ENCODE peak calls at places on chromosome 2, in nine cellular contexts. F is AG09309; N is mucosa of gallbladder; C is stimulated activated CD4-positive, alpha-beta T cell treated with anti-CD3 and anti-CD28 coated beads, Interleukin-2, amount 100 ng/mL, for 48 hours; X is NCI-H1105 treated with DMSO at 0.1 percent for 48 hours; E is A172; D is GM06990; I is PC-3; K is KBM-7. R is an unnamed sample.

GRCh38 chr2:64406407-64406774 is 47.6 kb upstream of the LGALSL start:
- DNase-seq in F (no peak), N (peak; percentile 87), C (no peak), X (no peak), E (no peak), D (no peak), I (no peak), K (no peak), R (no peak)

GRCh38 chr2:118089015-118089800 is 937 bp downstream of the INSIG2 start:
- DNase-seq in F (no peak), N (peak; percentile 31), C (peak; percentile 11), X (no peak), E (peak; percentile 21), D (no peak), I (peak; percentile 48), K (peak; percentile 44), R (no peak)

GRCh38 chr2:71281950-71282349 is 49.6 kb upstream of the ZNF638 start:
- DNase-seq in F (no peak), N (no peak), C (no peak), X (no peak), E (no peak), D (no peak), I (peak; percentile 75), K (no peak), R (no peak)

GRCh38 chr2:24228470-24228869 is 53.6 kb downstream of the FAM228A start:
- DNase-seq in F (no peak), N (no peak), C (no peak), X (peak; percentile 37), E (no peak), D (no peak), I (peak; percentile 59), K (peak; percentile 20), R (peak; percentile 12)

GRCh38 chr2:147554708-147555107 is 290.1 kb upstream of the ACVR2A start:
- DNase-seq in F (no peak), N (no peak), C (no peak), X (no peak), E (no peak), D (no peak), I (no peak), K (no peak), R (no peak)

GRCh38 chr2:187982668-187983067 is 309.0 kb upstream of the GULP1 start:
- DNase-seq in F (peak; percentile 84), N (peak; percentile 46), C (no peak), X (no peak), E (peak; percentile 88), D (peak; percentile 9), I (peak; percentile 17), K (peak; percentile 96), R (no peak)

GRCh38 chr2:3044587-3045317 is 332.9 kb downstream of the EIPR1 start:
- DNase-seq in F (no peak), N (no peak), C (no peak), X (no peak), E (no peak), D (no peak), I (no peak), K (no peak), R (peak; percentile 14)

GRCh38 chr2:130762031-130762909 is 6.9 kb downstream of the AMER3 start:
- DNase-seq in F (no peak), N (no peak), C (no peak), X (no peak), E (no peak), D (no peak), I (no peak), K (no peak), R (no peak)

GRCh38 chr2:25115902-25116301 is 52.5 kb downstream of the POMC start:
- DNase-seq in F (peak; percentile 24), N (no peak), C (no peak), X (no peak), E (no peak), D (no peak), I (no peak), K (no peak), R (peak; percentile 43)

GRCh38 chr2:100039291-100039985 is 103.0 kb downstream of the AFF3 start:
- DNase-seq in F (no peak), N (no peak), C (no peak), X (no peak), E (no peak), D (no peak), I (no peak), K (peak; percentile 15), R (no peak)

GRCh38 chr2:29166640-29167039 is 51.4 kb downstream of the CLIP4 start:
- DNase-seq in F (no peak), N (no peak), C (no peak), X (no peak), E (no peak), D (no peak), I (no peak), K (no peak), R (no peak)

GRCh38 chr2:68091439-68092034 is 28.7 kb upstream of the C1D start:
- DNase-seq in F (no peak), N (no peak), C (no peak), X (no peak), E (no peak), D (no peak), I (no peak), K (no peak), R (no peak)

GRCh38 chr2:147198651-147199171 is 646.1 kb upstream of the ACVR2A start:
- DNase-seq in F (no peak), N (no peak), C (no peak), X (no peak), E (no peak), D (no peak), I (no peak), K (no peak), R (no peak)

GRCh38 chr2:170816499-170817246 is at the start of gene GAD1:
- DNase-seq in F (no peak), N (peak; percentile 74), C (peak; percentile 56), X (peak; percentile 83), E (peak; percentile 63), D (peak; percentile 59), I (peak; percentile 79), K (peak; percentile 66), R (peak; percentile 70)

GRCh38 chr2:172437419-172438063 is 10.2 kb downstream of the ITGA6 start:
- DNase-seq in F (no peak), N (no peak), C (no peak), X (no peak), E (no peak), D (peak; percentile 15), I (no peak), K (peak; percentile 73), R (no peak)

GRCh38 chr2:170814551-170815245 is 2.0 kb upstream of the GAD1 start:
- DNase-seq in F (no peak), N (no peak), C (no peak), X (peak; percentile 68), E (no peak), D (no peak), I (no peak), K (no peak), R (no peak)

GRCh38 chr2:12097860-12098259 is 351.4 kb downstream of the LPIN1 start:
- DNase-seq in F (no peak), N (peak; percentile 15), C (no peak), X (no peak), E (no peak), D (no peak), I (no peak), K (no peak), R (no peak)

GRCh38 chr2:157948856-157949255 is 72.7 kb upstream of the ACVR1 start:
- DNase-seq in F (no peak), N (no peak), C (no peak), X (no peak), E (no peak), D (no peak), I (no peak), K (no peak), R (no peak)

GRCh38 chr2:194253528-194254259 is 1403.3 kb upstream of the SLC39A10 start:
- DNase-seq in F (no peak), N (no peak), C (no peak), X (no peak), E (no peak), D (peak; percentile 6), I (no peak), K (no peak), R (no peak)

GRCh38 chr2:218961651-218962570 is 2.4 kb downstream of the CDK5R2 start:
- DNase-seq in F (no peak), N (no peak), C (no peak), X (peak; percentile 41), E (no peak), D (no peak), I (no peak), K (no peak), R (peak; percentile 52)

GRCh38 chr2:191230174-191230573 is 15.0 kb upstream of the MYO1B start:
- DNase-seq in F (peak; percentile 81), N (no peak), C (no peak), X (no peak), E (peak; percentile 93), D (no peak), I (peak; percentile 69), K (no peak), R (no peak)

GRCh38 chr2:142533083-142533482 is 344.4 kb upstream of the KYNU start:
- DNase-seq in F (no peak), N (no peak), C (no peak), X (no peak), E (no peak), D (no peak), I (no peak), K (no peak), R (no peak)

GRCh38 chr2:216594081-216594480 is 39.1 kb upstream of the IGFBP2 start:
- DNase-seq in F (no peak), N (no peak), C (no peak), X (no peak), E (no peak), D (no peak), I (no peak), K (no peak), R (no peak)

GRCh38 chr2:239143858-239144712 is 256.7 kb downstream of the HDAC4 start:
- DNase-seq in F (no peak), N (no peak), C (peak; percentile 18), X (peak; percentile 5), E (peak; percentile 18), D (peak; percentile 37), I (peak; percentile 25), K (peak; percentile 34), R (peak; percentile 55)

GRCh38 chr2:193409951-193410350 is 1215.2 kb upstream of the TMEFF2 start:
- DNase-seq in F (no peak), N (no peak), C (no peak), X (no peak), E (no peak), D (no peak), I (no peak), K (no peak), R (no peak)

GRCh38 chr2:181790716-181791649 is 100.5 kb upstream of the ITPRID2 start:
- DNase-seq in F (peak; percentile 79), N (no peak), C (no peak), X (no peak), E (peak; percentile 99), D (peak; percentile 56), I (peak; percentile 95), K (peak; percentile 56), R (peak; percentile 33)

GRCh38 chr2:40302751-40303150 is 149.1 kb downstream of the SLC8A1 start:
- DNase-seq in F (no peak), N (no peak), C (no peak), X (no peak), E (no peak), D (no peak), I (no peak), K (no peak), R (no peak)

GRCh38 chr2:158473719-158474392 is 17.1 kb downstream of the PKP4 start:
- DNase-seq in F (no peak), N (no peak), C (no peak), X (no peak), E (no peak), D (no peak), I (no peak), K (no peak), R (no peak)

GRCh38 chr2:237556773-237557632 is 9.4 kb upstream of the PRLH start:
- DNase-seq in F (no peak), N (no peak), C (peak; percentile 37), X (no peak), E (no peak), D (peak; percentile 73), I (no peak), K (no peak), R (no peak)

GRCh38 chr2:238448031-238448955 is 21.6 kb downstream of the ASB1 start:
- DNase-seq in F (no peak), N (no peak), C (no peak), X (no peak), E (no peak), D (no peak), I (no peak), K (no peak), R (no peak)

GRCh38 chr2:194491409-194492115 is 1165.5 kb upstream of the SLC39A10 start:
- DNase-seq in F (no peak), N (no peak), C (no peak), X (no peak), E (no peak), D (no peak), I (no peak), K (peak; percentile 37), R (no peak)

R was measured in T47D.